ENCODE peak calls at places on chromosomes 16 and 17, in five cellular contexts. L, I, Q, T and S are unnamed samples.

GRCh38 chr16:67525176-67525860 is 3.3 kb upstream of the RIPOR1 start:
- DNase-seq in L (no peak), I (no peak), Q (no peak), T (peak), S (no peak)

GRCh38 chr17:70380017-70380416 is 210.7 kb downstream of the KCNJ2 start:
- DNase-seq in L (no peak), I (no peak), Q (no peak), T (no peak), S (no peak)

GRCh38 chr16:68490829-68491575 is 42.7 kb upstream of the SMPD3 start:
- DNase-seq in L (no peak), I (no peak), Q (no peak), T (no peak), S (peak)

GRCh38 chr17:75501378-75502071 is 13.8 kb downstream of the CASKIN2 start:
- DNase-seq in L (no peak), I (peak), Q (peak), T (peak), S (no peak)

GRCh38 chr17:46831573-46832305 is 13.2 kb upstream of the WNT3 start:
- DNase-seq in L (no peak), I (no peak), Q (no peak), T (no peak), S (peak)

GRCh38 chr17:14875557-14876412 is 389.3 kb downstream of the PMP22 start:
- DNase-seq in L (no peak), I (no peak), Q (no peak), T (no peak), S (no peak)

GRCh38 chr16:68232335-68232734 is 3.6 kb downstream of the ESRP2 start:
- DNase-seq in L (no peak), I (no peak), Q (no peak), T (no peak), S (no peak)

GRCh38 chr16:31141489-31142108 is 6.1 kb upstream of the PRSS8 start:
- DNase-seq in L (no peak), I (no peak), Q (no peak), T (peak), S (peak)

GRCh38 chr16:11255737-11256656 is at the start of gene SOCS1:
- DNase-seq in L (peak), I (peak), Q (peak), T (peak), S (peak)

GRCh38 chr16:89277641-89278341 is 60.3 kb downstream of the ZNF778 start:
- DNase-seq in L (no peak), I (no peak), Q (no peak), T (peak), S (no peak)

GRCh38 chr17:66959641-66960375 is 4.7 kb upstream of the CACNG4 start:
- DNase-seq in L (no peak), I (no peak), Q (no peak), T (no peak), S (no peak)

GRCh38 chr17:71959129-71959528 is 161.7 kb upstream of the SOX9 start:
- DNase-seq in L (no peak), I (no peak), Q (no peak), T (no peak), S (no peak)

GRCh38 chr16:1057252-1057932 is 15.2 kb upstream of the SSTR5 start:
- DNase-seq in L (no peak), I (peak), Q (peak), T (peak), S (peak)

GRCh38 chr17:56815711-56816110 is 18.0 kb downstream of the C17orf67 start:
- DNase-seq in L (no peak), I (no peak), Q (no peak), T (no peak), S (no peak)

GRCh38 chr16:27967169-27967568 is 96.3 kb downstream of the GSG1L start:
- DNase-seq in L (no peak), I (no peak), Q (no peak), T (no peak), S (no peak)

GRCh38 chr17:47949197-47949759 is 7.9 kb downstream of the PNPO start:
- DNase-seq in L (peak), I (peak), Q (peak), T (peak), S (peak)

GRCh38 chr16:20781697-20782096 is 17.9 kb downstream of the ACSM3 start:
- DNase-seq in L (no peak), I (no peak), Q (no peak), T (no peak), S (no peak)

GRCh38 chr17:62064791-62065563 is at the start of gene MED13:
- DNase-seq in L (peak), I (peak), Q (peak), T (peak), S (peak)

GRCh38 chr17:28478940-28479615 is 5.6 kb downstream of the SLC13A2 start:
- DNase-seq in L (no peak), I (no peak), Q (no peak), T (no peak), S (no peak)

GRCh38 chr16:72934661-72935403 is 113.1 kb downstream of the ZFHX3 start:
- DNase-seq in L (no peak), I (no peak), Q (no peak), T (no peak), S (no peak)

GRCh38 chr17:64599187-64599676 is 62.9 kb downstream of the SMURF2 start:
- DNase-seq in L (no peak), I (no peak), Q (no peak), T (no peak), S (peak)

GRCh38 chr17:60656499-60656898 is 21.2 kb upstream of the BCAS3 start:
- DNase-seq in L (no peak), I (no peak), Q (no peak), T (no peak), S (no peak)